ENCODE peak calls at places on chromosomes 13 and 19, in eight cellular contexts. One of them, this sample, is unnamed.

GRCh38 chr19:46761418-46761831 is 15.2 kb upstream of the STRN4 start:
- DNase-seq in GM12878: no peak
- DNase-seq in HCT116: no peak
- DNase-seq in SK-N-SH: no peak
- DNase-seq in A549: no peak
- DNase-seq in HepG2: peak
- DNase-seq in H1: no peak
- DNase-seq in endothelial cell of umbilical vein: no peak
- DNase-seq in this sample: no peak

GRCh38 chr13:44516771-44517170 is 59.4 kb downstream of the TSC22D1 start:
- DNase-seq in GM12878: no peak
- DNase-seq in HCT116: peak
- DNase-seq in SK-N-SH: no peak
- DNase-seq in A549: no peak
- DNase-seq in HepG2: no peak
- DNase-seq in H1: no peak
- DNase-seq in endothelial cell of umbilical vein: no peak
- DNase-seq in this sample: no peak

GRCh38 chr13:53782400-53783030 is 753.9 kb downstream of the OLFM4 start:
- DNase-seq in GM12878: peak
- DNase-seq in HCT116: no peak
- DNase-seq in SK-N-SH: peak
- DNase-seq in A549: peak
- DNase-seq in HepG2: peak
- DNase-seq in H1: peak
- DNase-seq in endothelial cell of umbilical vein: peak
- DNase-seq in this sample: peak

GRCh38 chr13:113837554-113838355 is 26.1 kb downstream of the GAS6 start:
- DNase-seq in GM12878: no peak
- DNase-seq in HCT116: peak
- DNase-seq in SK-N-SH: peak
- DNase-seq in A549: peak
- DNase-seq in HepG2: peak
- DNase-seq in H1: no peak
- DNase-seq in endothelial cell of umbilical vein: peak
- DNase-seq in this sample: peak

GRCh38 chr19:29449371-29449770 is 76.4 kb upstream of the VSTM2B start:
- DNase-seq in GM12878: no peak
- DNase-seq in HCT116: no peak
- DNase-seq in SK-N-SH: no peak
- DNase-seq in A549: no peak
- DNase-seq in HepG2: no peak
- DNase-seq in H1: peak
- DNase-seq in endothelial cell of umbilical vein: no peak
- DNase-seq in this sample: no peak

GRCh38 chr13:45615501-45616101 is at the start of gene ERICH6B:
- DNase-seq in GM12878: no peak
- DNase-seq in HCT116: no peak
- DNase-seq in SK-N-SH: no peak
- DNase-seq in A549: no peak
- DNase-seq in HepG2: no peak
- DNase-seq in H1: peak
- DNase-seq in endothelial cell of umbilical vein: no peak
- DNase-seq in this sample: peak

GRCh38 chr19:29587518-29587986 is 18.5 kb upstream of the POP4 start:
- DNase-seq in GM12878: peak
- DNase-seq in HCT116: no peak
- DNase-seq in SK-N-SH: no peak
- DNase-seq in A549: no peak
- DNase-seq in HepG2: no peak
- DNase-seq in H1: no peak
- DNase-seq in endothelial cell of umbilical vein: no peak
- DNase-seq in this sample: peak

GRCh38 chr13:21240586-21240985 is 64.1 kb downstream of the MRPL57 start:
- DNase-seq in GM12878: no peak
- DNase-seq in HCT116: no peak
- DNase-seq in SK-N-SH: no peak
- DNase-seq in A549: no peak
- DNase-seq in HepG2: no peak
- DNase-seq in H1: no peak
- DNase-seq in endothelial cell of umbilical vein: peak
- DNase-seq in this sample: no peak

GRCh38 chr13:113905942-113906341 is 42.1 kb upstream of the GAS6 start:
- DNase-seq in GM12878: no peak
- DNase-seq in HCT116: no peak
- DNase-seq in SK-N-SH: no peak
- DNase-seq in A549: no peak
- DNase-seq in HepG2: no peak
- DNase-seq in H1: no peak
- DNase-seq in endothelial cell of umbilical vein: no peak
- DNase-seq in this sample: no peak

GRCh38 chr19:13920940-13921744 is 15.1 kb downstream of the CC2D1A start:
- DNase-seq in GM12878: peak
- DNase-seq in HCT116: peak
- DNase-seq in SK-N-SH: peak
- DNase-seq in A549: peak
- DNase-seq in HepG2: peak
- DNase-seq in H1: peak
- DNase-seq in endothelial cell of umbilical vein: peak
- DNase-seq in this sample: peak

GRCh38 chr19:17209126-17210036 is 5.8 kb upstream of the USE1 start:
- DNase-seq in GM12878: no peak
- DNase-seq in HCT116: peak
- DNase-seq in SK-N-SH: peak
- DNase-seq in A549: peak
- DNase-seq in HepG2: no peak
- DNase-seq in H1: peak
- DNase-seq in endothelial cell of umbilical vein: peak
- DNase-seq in this sample: peak

GRCh38 chr13:48456546-48456945 is 43.6 kb upstream of the LPAR6 start:
- DNase-seq in GM12878: no peak
- DNase-seq in HCT116: no peak
- DNase-seq in SK-N-SH: no peak
- DNase-seq in A549: no peak
- DNase-seq in HepG2: no peak
- DNase-seq in H1: no peak
- DNase-seq in endothelial cell of umbilical vein: no peak
- DNase-seq in this sample: no peak

GRCh38 chr13:107185889-107186288 is 618.0 kb upstream of the ARGLU1 start:
- DNase-seq in GM12878: no peak
- DNase-seq in HCT116: no peak
- DNase-seq in SK-N-SH: no peak
- DNase-seq in A549: no peak
- DNase-seq in HepG2: no peak
- DNase-seq in H1: no peak
- DNase-seq in endothelial cell of umbilical vein: peak
- DNase-seq in this sample: no peak

DNA sequence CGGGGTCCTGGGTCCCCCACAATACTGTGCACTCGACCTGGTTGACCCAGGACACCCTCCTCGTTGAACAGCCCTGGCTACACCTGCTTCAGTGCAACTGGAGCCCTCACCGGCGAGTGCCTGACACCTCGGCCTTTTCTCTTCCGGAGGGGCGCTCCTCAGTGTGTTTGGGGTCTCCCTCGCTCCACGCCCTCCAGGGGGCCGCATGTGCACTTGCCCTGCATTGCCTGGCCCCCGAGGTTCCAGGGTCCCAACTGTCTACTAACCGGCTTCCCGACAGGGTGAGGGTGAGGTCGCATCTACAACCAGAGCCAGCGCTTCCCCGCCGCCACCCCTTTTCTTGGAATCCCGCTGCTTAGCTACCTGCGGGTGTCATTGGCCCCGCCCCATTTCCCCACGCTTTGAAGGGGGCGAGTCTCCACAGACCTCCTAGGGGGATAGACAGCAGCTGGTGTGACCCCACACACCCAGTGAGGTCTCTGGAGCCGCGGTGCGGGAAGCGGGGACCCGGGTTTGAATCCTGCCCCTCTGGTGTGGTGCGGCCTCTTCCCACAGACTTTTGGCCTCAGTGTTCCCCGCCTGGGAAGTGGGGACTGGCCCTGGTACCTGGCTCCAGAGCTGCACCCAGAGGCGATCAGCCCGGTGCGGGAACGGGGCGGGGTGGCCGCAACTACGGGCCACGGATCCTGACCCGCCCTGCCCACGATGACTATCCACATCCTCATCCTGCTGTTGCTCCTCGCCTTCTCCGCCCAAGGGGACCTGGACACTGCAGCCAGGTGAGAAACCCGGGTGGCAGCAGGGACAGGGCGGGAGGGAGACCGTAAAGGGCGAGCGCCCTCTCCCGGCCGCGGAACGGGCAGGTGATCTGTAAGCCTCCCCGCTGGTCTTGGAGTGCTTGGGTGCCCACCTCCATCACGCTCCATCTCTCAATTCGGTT is at the start of gene ADM5:
- DNase-seq in GM12878: no peak
- DNase-seq in HCT116: no peak
- DNase-seq in SK-N-SH: peak
- DNase-seq in A549: no peak
- DNase-seq in HepG2: no peak
- DNase-seq in H1: peak
- DNase-seq in endothelial cell of umbilical vein: peak
- DNase-seq in this sample: peak
- H3K4me3 ChIP-seq in GM12878: no peak
- H3K4me3 ChIP-seq in HCT116: peak
- H3K4me3 ChIP-seq in SK-N-SH: peak
- H3K4me3 ChIP-seq in A549: no peak
- H3K4me3 ChIP-seq in HepG2: no peak
- H3K4me3 ChIP-seq in H1: peak
- H3K4me3 ChIP-seq in endothelial cell of umbilical vein: peak
- H3K4me3 ChIP-seq in this sample: no peak

GRCh38 chr19:961866-962620 is 22.1 kb upstream of the WDR18 start:
- DNase-seq in GM12878: no peak
- DNase-seq in HCT116: no peak
- DNase-seq in SK-N-SH: no peak
- DNase-seq in A549: no peak
- DNase-seq in HepG2: peak
- DNase-seq in H1: no peak
- DNase-seq in endothelial cell of umbilical vein: no peak
- DNase-seq in this sample: no peak

GRCh38 chr19:964761-965694 is 19.1 kb upstream of the WDR18 start:
- DNase-seq in GM12878: no peak
- DNase-seq in HCT116: no peak
- DNase-seq in SK-N-SH: no peak
- DNase-seq in A549: no peak
- DNase-seq in HepG2: no peak
- DNase-seq in H1: no peak
- DNase-seq in endothelial cell of umbilical vein: no peak
- DNase-seq in this sample: no peak

GRCh38 chr19:963401-964022 is 20.6 kb upstream of the WDR18 start:
- DNase-seq in GM12878: no peak
- DNase-seq in HCT116: no peak
- DNase-seq in SK-N-SH: no peak
- DNase-seq in A549: no peak
- DNase-seq in HepG2: no peak
- DNase-seq in H1: no peak
- DNase-seq in endothelial cell of umbilical vein: no peak
- DNase-seq in this sample: no peak

GRCh38 chr19:962683-963385 is 21.3 kb upstream of the WDR18 start:
- DNase-seq in GM12878: no peak
- DNase-seq in HCT116: no peak
- DNase-seq in SK-N-SH: no peak
- DNase-seq in A549: no peak
- DNase-seq in HepG2: no peak
- DNase-seq in H1: no peak
- DNase-seq in endothelial cell of umbilical vein: no peak
- DNase-seq in this sample: no peak

GRCh38 chr19:964116-964520 is 20.0 kb upstream of the WDR18 start:
- DNase-seq in GM12878: no peak
- DNase-seq in HCT116: no peak
- DNase-seq in SK-N-SH: no peak
- DNase-seq in A549: no peak
- DNase-seq in HepG2: no peak
- DNase-seq in H1: no peak
- DNase-seq in endothelial cell of umbilical vein: no peak
- DNase-seq in this sample: no peak
- TF ChIP-seq MAX in GM12878: no peak
- TF ChIP-seq MAX in HCT116: no peak
- TF ChIP-seq MAX in SK-N-SH: no peak
- TF ChIP-seq MAX in A549: no peak
- TF ChIP-seq MAX in HepG2: no peak
- TF ChIP-seq MAX in H1: no peak
- TF ChIP-seq MAX in endothelial cell of umbilical vein: no peak
- TF ChIP-seq MAX in this sample: no peak

DNA sequence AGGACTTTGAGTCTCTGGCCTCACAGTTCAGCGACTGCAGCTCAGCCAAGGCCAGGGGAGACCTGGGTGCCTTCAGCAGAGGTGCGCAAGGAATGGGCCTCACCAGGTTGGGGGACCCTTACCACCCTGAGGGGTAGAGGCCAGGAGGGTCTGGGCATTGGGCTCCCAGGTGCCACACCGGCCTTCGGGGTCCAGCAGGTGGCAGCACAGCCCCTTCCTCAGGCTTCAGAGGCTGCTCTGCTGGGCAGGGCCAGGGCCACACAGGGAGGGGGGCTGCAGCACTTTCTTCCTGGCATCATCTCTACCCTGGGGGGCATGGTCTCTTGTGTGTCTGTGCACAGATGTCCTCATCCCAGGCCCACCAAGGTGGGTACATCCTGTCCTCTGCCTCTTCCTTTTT is 12.9 kb downstream of the PIN1 start:
- DNase-seq in GM12878: no peak
- DNase-seq in HCT116: no peak
- DNase-seq in SK-N-SH: peak
- DNase-seq in A549: no peak
- DNase-seq in HepG2: no peak
- DNase-seq in H1: peak
- DNase-seq in endothelial cell of umbilical vein: no peak
- DNase-seq in this sample: peak
- TF ChIP-seq CTCF in GM12878: peak
- TF ChIP-seq CTCF in HCT116: peak
- TF ChIP-seq CTCF in SK-N-SH: peak
- TF ChIP-seq CTCF in A549: peak
- TF ChIP-seq CTCF in HepG2: peak
- TF ChIP-seq CTCF in H1: peak
- TF ChIP-seq CTCF in endothelial cell of umbilical vein: peak
- TF ChIP-seq CTCF in this sample: peak

GRCh38 chr13:29846475-29847256 is 3.8 kb downstream of the UBL3 start:
- DNase-seq in GM12878: no peak
- DNase-seq in HCT116: no peak
- DNase-seq in SK-N-SH: no peak
- DNase-seq in A549: no peak
- DNase-seq in HepG2: no peak
- DNase-seq in H1: no peak
- DNase-seq in endothelial cell of umbilical vein: no peak
- DNase-seq in this sample: no peak

GRCh38 chr13:29847501-29847983 is 2.9 kb downstream of the UBL3 start:
- DNase-seq in GM12878: no peak
- DNase-seq in HCT116: no peak
- DNase-seq in SK-N-SH: peak
- DNase-seq in A549: no peak
- DNase-seq in HepG2: peak
- DNase-seq in H1: no peak
- DNase-seq in endothelial cell of umbilical vein: peak
- DNase-seq in this sample: peak

GRCh38 chr13:29844441-29844840 is 6.0 kb downstream of the UBL3 start:
- DNase-seq in GM12878: no peak
- DNase-seq in HCT116: no peak
- DNase-seq in SK-N-SH: no peak
- DNase-seq in A549: no peak
- DNase-seq in HepG2: no peak
- DNase-seq in H1: no peak
- DNase-seq in endothelial cell of umbilical vein: no peak
- DNase-seq in this sample: no peak

GRCh38 chr13:29849071-29849541 is 1.3 kb downstream of the UBL3 start:
- DNase-seq in GM12878: no peak
- DNase-seq in HCT116: no peak
- DNase-seq in SK-N-SH: peak
- DNase-seq in A549: no peak
- DNase-seq in HepG2: peak
- DNase-seq in H1: no peak
- DNase-seq in endothelial cell of umbilical vein: peak
- DNase-seq in this sample: peak

GRCh38 chr13:29845440-29846056 is 4.9 kb downstream of the UBL3 start:
- DNase-seq in GM12878: no peak
- DNase-seq in HCT116: no peak
- DNase-seq in SK-N-SH: no peak
- DNase-seq in A549: no peak
- DNase-seq in HepG2: no peak
- DNase-seq in H1: no peak
- DNase-seq in endothelial cell of umbilical vein: peak
- DNase-seq in this sample: peak
- H3K4me3 ChIP-seq in GM12878: no peak
- H3K4me3 ChIP-seq in HCT116: no peak
- H3K4me3 ChIP-seq in SK-N-SH: no peak
- H3K4me3 ChIP-seq in A549: no peak
- H3K4me3 ChIP-seq in HepG2: no peak
- H3K4me3 ChIP-seq in H1: no peak
- H3K4me3 ChIP-seq in endothelial cell of umbilical vein: no peak
- H3K4me3 ChIP-seq in this sample: no peak

This sample was measured in NB4.